ENCODE peak calls at places on chromosomes 2 and 18, in four cellular contexts. J, L, Z and S are unnamed samples.

GRCh38 chr2:12819098-12819465 is 102.3 kb downstream of the TRIB2 start:
- DNase-seq in J (peak; percentile 97), L (peak; percentile 91), Z (peak; percentile 92), S (peak; percentile 91)

GRCh38 chr18:35344736-35345459 is 678 bp upstream of the ZNF24 start:
- DNase-seq in J (no peak), L (no peak), Z (no peak), S (no peak)

GRCh38 chr2:56519806-56520205 is 336.0 kb downstream of the CCDC85A start:
- DNase-seq in J (no peak), L (peak; percentile 10), Z (no peak), S (no peak)

GRCh38 chr2:10915731-10916331 is 4.1 kb downstream of the KCNF1 start:
- DNase-seq in J (no peak), L (no peak), Z (no peak), S (no peak)

GRCh38 chr2:220353897-220354296 is 726.5 kb downstream of the SLC4A3 start:
- DNase-seq in J (no peak), L (no peak), Z (no peak), S (no peak)

GRCh38 chr2:230975927-230976326 is 20.0 kb upstream of the SPATA3 start:
- DNase-seq in J (no peak), L (no peak), Z (no peak), S (peak; percentile 70)

GRCh38 chr2:128447538-128447885 is 128.8 kb upstream of the HS6ST1 start:
- DNase-seq in J (no peak), L (no peak), Z (peak; percentile 6), S (no peak)

GRCh38 chr2:101179982-101180381 is 28.8 kb upstream of the TBC1D8 start:
- DNase-seq in J (no peak), L (no peak), Z (peak; percentile 24), S (peak; percentile 17)

GRCh38 chr2:41966920-41967319 is 80.9 kb upstream of the PKDCC start:
- DNase-seq in J (no peak), L (no peak), Z (peak; percentile 71), S (peak; percentile 93)

GRCh38 chr18:12013186-12013916 is 32.0 kb downstream of the IMPA2 start:
- DNase-seq in J (no peak), L (no peak), Z (no peak), S (no peak)

GRCh38 chr2:226515344-226516055 is 284.1 kb downstream of the IRS1 start:
- DNase-seq in J (no peak), L (no peak), Z (no peak), S (no peak)

GRCh38 chr18:78183815-78184214 is 795.8 kb upstream of the SALL3 start:
- DNase-seq in J (no peak), L (no peak), Z (no peak), S (no peak)

GRCh38 chr2:88190808-88191721 is 20.9 kb downstream of the THNSL2 start:
- DNase-seq in J (peak; percentile 13), L (peak; percentile 52), Z (no peak), S (no peak)

GRCh38 chr2:18336975-18337374 is 223.5 kb downstream of the RDH14 start:
- DNase-seq in J (no peak), L (no peak), Z (no peak), S (no peak)

GRCh38 chr2:142961202-142961601 is 83.7 kb downstream of the KYNU start:
- DNase-seq in J (no peak), L (peak; percentile 29), Z (no peak), S (no peak)

GRCh38 chr2:213766465-213766891 is 482.2 kb downstream of the SPAG16 start:
- DNase-seq in J (no peak), L (no peak), Z (no peak), S (no peak)

GRCh38 chr18:3012306-3012919 is 531 bp downstream of the LPIN2 start:
- DNase-seq in J (no peak), L (peak; percentile 7), Z (peak; percentile 41), S (no peak)

GRCh38 chr2:3387011-3387410 is 7.5 kb downstream of the TRAPPC12 start:
- DNase-seq in J (no peak), L (no peak), Z (no peak), S (no peak)

GRCh38 chr2:161418275-161418714 is 2.2 kb downstream of the TBR1 start:
- DNase-seq in J (no peak), L (no peak), Z (no peak), S (no peak)

GRCh38 chr18:49234984-49235383 is 225.5 kb downstream of the DYM start:
- DNase-seq in J (no peak), L (no peak), Z (no peak), S (no peak)

GRCh38 chr18:48829443-48830149 is 121.2 kb downstream of the SMAD7 start:
- DNase-seq in J (no peak), L (no peak), Z (peak; percentile 57), S (peak; percentile 80)

GRCh38 chr2:47525167-47525566 is 122.2 kb downstream of the MSH2 start:
- DNase-seq in J (no peak), L (no peak), Z (no peak), S (no peak)

GRCh38 chr2:18987592-18988073 is 370.8 kb downstream of the OSR1 start:
- DNase-seq in J (peak; percentile 95), L (peak; percentile 96), Z (peak; percentile 88), S (peak; percentile 85)

GRCh38 chr2:224039770-224040088 is 643 bp upstream of the SERPINE2 start:
- DNase-seq in J (no peak), L (no peak), Z (no peak), S (no peak)

GRCh38 chr2:160736629-160737028 is 243.0 kb upstream of the RBMS1 start:
- DNase-seq in J (no peak), L (peak; percentile 78), Z (no peak), S (no peak)

GRCh38 chr18:50862401-50862800 is 16.5 kb upstream of the ME2 start:
- DNase-seq in J (no peak), L (no peak), Z (peak; percentile 22), S (no peak)

GRCh38 chr18:26312196-26312595 is 86.0 kb downstream of the TAF4B start:
- DNase-seq in J (no peak), L (no peak), Z (no peak), S (no peak)

GRCh38 chr2:65382323-65382722 is 50.1 kb downstream of the SPRED2 start:
- DNase-seq in J (no peak), L (no peak), Z (no peak), S (no peak)

GRCh38 chr2:99635710-99636431 is 146.1 kb upstream of the REV1 start:
- DNase-seq in J (no peak), L (no peak), Z (peak; percentile 80), S (peak; percentile 82)

GRCh38 chr2:8927510-8928456 is 75.7 kb downstream of the MBOAT2 start:
- DNase-seq in J (no peak), L (no peak), Z (no peak), S (no peak)

GRCh38 chr18:79556829-79557585 is 122.6 kb upstream of the CTDP1 start:
- DNase-seq in J (no peak), L (no peak), Z (no peak), S (no peak)

GRCh38 chr2:9497017-9497416 is 22.7 kb downstream of the IAH1 start:
- DNase-seq in J (no peak), L (peak; percentile 84), Z (no peak), S (no peak)

GRCh38 chr18:57077786-57078552 is 68.9 kb upstream of the BOD1L2 start:
- DNase-seq in J (no peak), L (no peak), Z (no peak), S (no peak)

GRCh38 chr18:57078614-57079013 is 68.3 kb upstream of the BOD1L2 start:
- DNase-seq in J (no peak), L (no peak), Z (no peak), S (no peak)

GRCh38 chr18:57077005-57077735 is 69.7 kb upstream of the BOD1L2 start:
- DNase-seq in J (no peak), L (no peak), Z (no peak), S (no peak)

GRCh38 chr18:57075716-57076400 is 71.0 kb upstream of the BOD1L2 start:
- DNase-seq in J (no peak), L (no peak), Z (no peak), S (no peak)

GRCh38 chr18:57073516-57074187 is 73.2 kb upstream of the BOD1L2 start:
- DNase-seq in J (no peak), L (no peak), Z (no peak), S (no peak)
- TF ChIP-seq CTCF in J (no peak), L (no peak), Z (no peak), S (no peak)

DNA sequence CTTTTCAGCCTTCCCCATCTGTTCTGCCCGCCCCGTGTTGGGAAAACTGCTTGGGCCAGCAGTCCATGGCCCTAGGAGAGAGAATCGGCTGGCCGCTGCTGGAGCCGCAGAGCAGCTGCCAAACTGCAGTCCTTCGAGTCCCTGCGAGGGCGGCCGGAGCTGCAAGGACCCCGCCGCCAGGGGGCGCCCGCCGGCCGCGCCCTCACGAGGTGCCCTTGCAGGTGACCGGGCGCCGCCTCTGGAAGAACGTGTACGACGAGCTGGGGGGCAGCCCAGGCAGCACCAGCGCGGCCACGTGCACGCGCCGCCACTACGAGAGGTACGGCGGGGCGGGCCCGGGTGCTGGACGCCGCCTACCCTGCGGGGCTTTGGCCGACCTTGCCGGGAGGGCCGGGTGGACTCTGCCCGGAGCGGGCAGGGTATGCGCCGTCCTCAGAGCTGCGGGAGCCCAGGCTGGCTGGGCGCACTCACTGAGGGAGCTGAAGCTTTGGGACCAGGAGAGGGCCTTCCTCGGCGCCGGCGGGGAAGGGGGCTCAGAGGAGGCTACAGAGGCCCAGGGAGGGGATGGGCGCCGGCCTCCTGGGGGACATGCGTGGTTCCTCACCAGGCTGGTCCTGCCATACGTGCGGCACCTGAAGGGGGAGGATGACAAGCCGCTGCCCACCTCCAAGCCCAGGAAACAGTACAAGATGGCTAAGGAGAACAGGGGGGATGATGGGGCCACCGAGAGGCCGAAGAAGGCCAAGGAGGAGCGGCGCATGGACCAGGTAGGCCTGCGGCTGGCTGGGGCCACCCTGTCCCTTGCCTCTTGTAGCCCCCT is 13.6 kb downstream of the ARID5A start:
- DNase-seq in J (no peak), L (peak; percentile 82), Z (no peak), S (no peak)
- TF ChIP-seq CTCF in J (peak; percentile 32), L (peak; percentile 86), Z (peak; percentile 26), S (no peak)

GRCh38 chr2:118148133-118148532 is 59.9 kb downstream of the INSIG2 start:
- DNase-seq in J (no peak), L (no peak), Z (no peak), S (no peak)

GRCh38 chr2:118145806-118146205 is 57.5 kb downstream of the INSIG2 start:
- DNase-seq in J (no peak), L (no peak), Z (no peak), S (no peak)

GRCh38 chr2:118150294-118150693 is 62.0 kb downstream of the INSIG2 start:
- DNase-seq in J (no peak), L (no peak), Z (no peak), S (no peak)

GRCh38 chr2:118146315-118147283 is 58.3 kb downstream of the INSIG2 start:
- DNase-seq in J (no peak), L (no peak), Z (no peak), S (no peak)

GRCh38 chr2:118148809-118149208 is 60.5 kb downstream of the INSIG2 start:
- DNase-seq in J (no peak), L (no peak), Z (no peak), S (no peak)
- TF ChIP-seq CTCF in J (no peak), L (no peak), Z (peak; percentile 23), S (no peak)

GRCh38 chr2:205699554-205700289 is 17.4 kb downstream of the NRP2 start:
- DNase-seq in J (no peak), L (no peak), Z (no peak), S (no peak)

GRCh38 chr2:205695460-205695979 is 13.2 kb downstream of the NRP2 start:
- DNase-seq in J (peak; percentile 74), L (no peak), Z (no peak), S (no peak)

GRCh38 chr2:205694256-205694655 is 12.0 kb downstream of the NRP2 start:
- DNase-seq in J (no peak), L (no peak), Z (no peak), S (no peak)

GRCh38 chr2:205698556-205699282 is 16.4 kb downstream of the NRP2 start:
- DNase-seq in J (no peak), L (no peak), Z (no peak), S (no peak)

GRCh38 chr2:205696541-205697441 is 14.5 kb downstream of the NRP2 start:
- DNase-seq in J (no peak), L (no peak), Z (no peak), S (no peak)
- TF ChIP-seq CTCF in J (peak; percentile 36), L (peak; percentile 34), Z (no peak), S (no peak)